ENCODE peak calls at places on chromosomes 12 and 14, in five cellular contexts. One of them, this sample, is unnamed.

GRCh38 chr12:124098101-124098757 is 125.2 kb downstream of the ZNF664 start:
- DNase-seq in mesenchymal stem cell: no peak
- DNase-seq in neuronal stem cell: no peak
- DNase-seq in H1: no peak
- DNase-seq in H9: no peak
- DNase-seq in this sample: no peak

GRCh38 chr12:128052777-128053176 is 214.2 kb upstream of the TMEM132C start:
- DNase-seq in mesenchymal stem cell: no peak
- DNase-seq in neuronal stem cell: no peak
- DNase-seq in H1: no peak
- DNase-seq in H9: no peak
- DNase-seq in this sample: no peak

GRCh38 chr14:89242871-89243270 is 174.2 kb downstream of the FOXN3 start:
- DNase-seq in mesenchymal stem cell: no peak
- DNase-seq in neuronal stem cell: no peak
- DNase-seq in H1: no peak
- DNase-seq in H9: no peak
- DNase-seq in this sample: no peak

GRCh38 chr12:118773956-118774723 is 207.2 kb upstream of the SRRM4 start:
- DNase-seq in mesenchymal stem cell: no peak
- DNase-seq in neuronal stem cell: peak
- DNase-seq in H1: peak
- DNase-seq in H9: peak
- DNase-seq in this sample: no peak

GRCh38 chr14:28756896-28757570 is 9.6 kb upstream of the FOXG1 start:
- DNase-seq in mesenchymal stem cell: peak
- DNase-seq in neuronal stem cell: no peak
- DNase-seq in H1: peak
- DNase-seq in H9: peak
- DNase-seq in this sample: peak

GRCh38 chr12:94590428-94590827 is 59.9 kb downstream of the TMCC3 start:
- DNase-seq in mesenchymal stem cell: no peak
- DNase-seq in neuronal stem cell: no peak
- DNase-seq in H1: peak
- DNase-seq in H9: no peak
- DNase-seq in this sample: peak

GRCh38 chr12:112107728-112108447 is 695 bp downstream of the NAA25 start:
- DNase-seq in mesenchymal stem cell: peak
- DNase-seq in neuronal stem cell: no peak
- DNase-seq in H1: no peak
- DNase-seq in H9: peak
- DNase-seq in this sample: peak

GRCh38 chr12:108629156-108629555 is 4.5 kb downstream of the SELPLG start:
- DNase-seq in mesenchymal stem cell: no peak
- DNase-seq in neuronal stem cell: no peak
- DNase-seq in H1: no peak
- DNase-seq in H9: no peak
- DNase-seq in this sample: no peak

GRCh38 chr12:89134213-89134770 is 218.0 kb downstream of the DUSP6 start:
- DNase-seq in mesenchymal stem cell: no peak
- DNase-seq in neuronal stem cell: no peak
- DNase-seq in H1: no peak
- DNase-seq in H9: no peak
- DNase-seq in this sample: no peak

GRCh38 chr14:55556929-55557623 is 22.9 kb upstream of the KTN1 start:
- DNase-seq in mesenchymal stem cell: peak
- DNase-seq in neuronal stem cell: no peak
- DNase-seq in H1: no peak
- DNase-seq in H9: no peak
- DNase-seq in this sample: peak

GRCh38 chr12:3168775-3169221 is 91.6 kb downstream of the TSPAN9 start:
- DNase-seq in mesenchymal stem cell: peak
- DNase-seq in neuronal stem cell: no peak
- DNase-seq in H1: no peak
- DNase-seq in H9: no peak
- DNase-seq in this sample: peak

GRCh38 chr14:67618617-67619063 is 1.1 kb upstream of the ARG2 start:
- DNase-seq in mesenchymal stem cell: peak
- DNase-seq in neuronal stem cell: peak
- DNase-seq in H1: no peak
- DNase-seq in H9: no peak
- DNase-seq in this sample: peak

GRCh38 chr14:77524536-77524935 is 25.9 kb upstream of the ISM2 start:
- DNase-seq in mesenchymal stem cell: peak
- DNase-seq in neuronal stem cell: no peak
- DNase-seq in H1: no peak
- DNase-seq in H9: no peak
- DNase-seq in this sample: peak

GRCh38 chr12:32483499-32483898 is 84.1 kb downstream of the FGD4 start:
- DNase-seq in mesenchymal stem cell: peak
- DNase-seq in neuronal stem cell: no peak
- DNase-seq in H1: no peak
- DNase-seq in H9: no peak
- DNase-seq in this sample: no peak

GRCh38 chr14:103737432-103738045 is 21.9 kb downstream of the ZFYVE21 start:
- DNase-seq in mesenchymal stem cell: no peak
- DNase-seq in neuronal stem cell: no peak
- DNase-seq in H1: no peak
- DNase-seq in H9: no peak
- DNase-seq in this sample: no peak

GRCh38 chr12:52089491-52089890 is 10.0 kb downstream of the SMIM41 start:
- DNase-seq in mesenchymal stem cell: no peak
- DNase-seq in neuronal stem cell: no peak
- DNase-seq in H1: no peak
- DNase-seq in H9: no peak
- DNase-seq in this sample: no peak

GRCh38 chr14:75281691-75282000 is 3.0 kb downstream of the FOS start:
- DNase-seq in mesenchymal stem cell: no peak
- DNase-seq in neuronal stem cell: no peak
- DNase-seq in H1: no peak
- DNase-seq in H9: no peak
- DNase-seq in this sample: no peak
- H3K27ac ChIP-seq in mesenchymal stem cell: no peak
- H3K27ac ChIP-seq in neuronal stem cell: no peak
- H3K27ac ChIP-seq in H1: no peak
- H3K27ac ChIP-seq in H9: no peak
- H3K27ac ChIP-seq in this sample: no peak

DNA sequence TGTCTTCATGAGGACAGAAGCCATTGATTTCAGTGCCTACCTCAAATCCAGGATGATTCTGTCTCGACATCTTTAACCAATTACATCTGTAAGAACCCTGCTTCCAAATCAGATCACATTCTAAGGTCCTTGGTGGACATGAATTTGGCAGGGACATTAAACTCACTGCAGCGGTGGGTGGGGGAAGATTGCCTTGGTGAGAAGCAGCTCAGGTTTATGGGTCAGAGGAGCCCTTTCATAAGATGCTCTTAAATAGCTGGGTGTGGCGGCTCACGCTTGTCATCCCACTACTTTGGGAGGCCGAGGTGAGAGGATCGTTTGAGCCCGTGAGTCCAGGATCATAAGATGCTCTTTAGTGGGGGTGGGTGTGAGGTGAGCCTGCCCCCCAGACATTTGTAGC is 42.9 kb downstream of the ELK3 start:
- DNase-seq in mesenchymal stem cell: no peak
- DNase-seq in neuronal stem cell: no peak
- DNase-seq in H1: no peak
- DNase-seq in H9: no peak
- DNase-seq in this sample: no peak
- H3K4ac ChIP-seq in mesenchymal stem cell: peak
- H3K4ac ChIP-seq in neuronal stem cell: no peak
- H3K4ac ChIP-seq in H1: no peak
- H3K4ac ChIP-seq in H9: no peak
- H3K4ac ChIP-seq in this sample: no peak

GRCh38 chr14:98949506-98950135 is 322.4 kb downstream of the BCL11B start:
- DNase-seq in mesenchymal stem cell: no peak
- DNase-seq in neuronal stem cell: no peak
- DNase-seq in H1: no peak
- DNase-seq in H9: no peak
- DNase-seq in this sample: no peak

GRCh38 chr14:98952595-98953325 is 319.2 kb downstream of the BCL11B start:
- DNase-seq in mesenchymal stem cell: no peak
- DNase-seq in neuronal stem cell: no peak
- DNase-seq in H1: no peak
- DNase-seq in H9: no peak
- DNase-seq in this sample: no peak

GRCh38 chr14:98950356-98950895 is 321.6 kb downstream of the BCL11B start:
- DNase-seq in mesenchymal stem cell: no peak
- DNase-seq in neuronal stem cell: no peak
- DNase-seq in H1: no peak
- DNase-seq in H9: no peak
- DNase-seq in this sample: no peak

GRCh38 chr14:98951521-98952152 is 320.4 kb downstream of the BCL11B start:
- DNase-seq in mesenchymal stem cell: no peak
- DNase-seq in neuronal stem cell: no peak
- DNase-seq in H1: no peak
- DNase-seq in H9: peak
- DNase-seq in this sample: no peak

DNA sequence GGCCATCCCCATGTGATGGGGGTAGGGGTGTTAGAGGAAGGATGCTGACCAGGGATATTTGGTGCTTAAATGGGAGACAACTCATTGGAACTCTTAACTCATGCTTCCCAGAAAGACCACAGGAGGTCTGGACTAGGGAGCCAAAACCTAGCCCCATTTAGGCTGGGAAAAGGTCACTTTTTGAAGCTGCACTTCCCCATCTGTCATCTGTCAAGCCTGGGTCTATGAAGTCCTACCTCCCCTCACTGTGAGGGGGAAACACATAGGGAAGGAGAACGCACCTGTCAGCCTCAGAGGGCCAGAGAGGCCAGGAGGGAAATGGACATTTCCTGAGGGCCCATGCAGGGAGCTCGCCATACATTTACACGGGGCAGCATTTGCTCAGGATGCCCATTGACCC is 321.0 kb downstream of the BCL11B start:
- DNase-seq in mesenchymal stem cell: no peak
- DNase-seq in neuronal stem cell: no peak
- DNase-seq in H1: no peak
- DNase-seq in H9: no peak
- DNase-seq in this sample: no peak
- H2BK12ac ChIP-seq in mesenchymal stem cell: no peak
- H2BK12ac ChIP-seq in neuronal stem cell: no peak
- H2BK12ac ChIP-seq in H1: no peak
- H2BK12ac ChIP-seq in H9: no peak
- H2BK12ac ChIP-seq in this sample: no peak

DNA sequence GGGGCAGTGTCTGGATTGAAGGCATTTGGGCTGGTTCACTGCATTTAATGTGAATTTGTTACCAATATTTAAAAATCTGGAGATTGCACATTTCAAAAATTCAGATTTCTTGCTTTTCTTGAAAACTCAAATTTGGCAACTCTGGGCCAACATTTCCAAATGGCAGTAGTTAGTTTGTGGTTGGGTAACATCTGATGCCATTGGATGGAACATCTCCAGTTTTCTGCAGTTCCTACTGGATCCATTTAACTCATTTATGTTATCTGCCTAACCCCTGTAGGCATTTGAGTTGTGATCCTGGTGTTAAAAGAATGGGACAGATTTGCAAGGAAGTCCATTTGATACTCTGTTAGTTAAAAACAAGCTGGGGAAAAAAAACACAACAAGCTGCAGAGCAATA is 7.8 kb downstream of the EIF2B2 start:
- DNase-seq in mesenchymal stem cell: no peak
- DNase-seq in neuronal stem cell: no peak
- DNase-seq in H1: no peak
- DNase-seq in H9: no peak
- DNase-seq in this sample: no peak
- H3K27ac ChIP-seq in mesenchymal stem cell: no peak
- H3K27ac ChIP-seq in neuronal stem cell: no peak
- H3K27ac ChIP-seq in H1: no peak
- H3K27ac ChIP-seq in H9: no peak
- H3K27ac ChIP-seq in this sample: no peak

GRCh38 chr14:53947452-53948180 is 9.0 kb downstream of the BMP4 start:
- DNase-seq in mesenchymal stem cell: peak
- DNase-seq in neuronal stem cell: no peak
- DNase-seq in H1: no peak
- DNase-seq in H9: no peak
- DNase-seq in this sample: peak
- H3K4ac ChIP-seq in mesenchymal stem cell: no peak
- H3K4ac ChIP-seq in neuronal stem cell: no peak
- H3K4ac ChIP-seq in H1: no peak
- H3K4ac ChIP-seq in H9: no peak
- H3K4ac ChIP-seq in this sample: no peak

DNA sequence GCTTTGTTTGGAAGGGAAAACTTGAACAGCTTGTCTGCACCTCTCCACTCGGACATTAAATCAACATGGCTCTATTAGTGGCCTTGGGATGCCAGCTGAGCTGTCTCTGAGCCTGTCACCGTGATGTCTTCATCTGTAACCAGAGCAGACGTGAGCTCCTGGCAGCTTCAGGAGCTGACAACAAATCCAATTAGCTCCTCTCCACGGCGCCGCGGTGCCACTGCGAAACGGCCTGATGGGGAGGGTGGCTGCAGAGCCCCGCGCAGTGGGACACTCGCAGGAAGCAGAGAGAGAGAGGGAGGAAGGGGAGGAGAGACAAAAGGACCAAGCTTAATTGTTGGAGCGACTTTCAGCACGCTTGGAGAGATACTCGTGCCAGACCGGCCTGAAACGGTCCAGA is 112.3 kb downstream of the PAPOLA start:
- DNase-seq in mesenchymal stem cell: no peak
- DNase-seq in neuronal stem cell: no peak
- DNase-seq in H1: no peak
- DNase-seq in H9: no peak
- DNase-seq in this sample: no peak
- H2BK12ac ChIP-seq in mesenchymal stem cell: no peak
- H2BK12ac ChIP-seq in neuronal stem cell: no peak
- H2BK12ac ChIP-seq in H1: no peak
- H2BK12ac ChIP-seq in H9: no peak
- H2BK12ac ChIP-seq in this sample: no peak

GRCh38 chr12:122960193-122960569 is 6.1 kb downstream of the ABCB9 start:
- DNase-seq in mesenchymal stem cell: no peak
- DNase-seq in neuronal stem cell: no peak
- DNase-seq in H1: no peak
- DNase-seq in H9: no peak
- DNase-seq in this sample: no peak

GRCh38 chr12:122964439-122965257 is 1.6 kb downstream of the ABCB9 start:
- DNase-seq in mesenchymal stem cell: no peak
- DNase-seq in neuronal stem cell: no peak
- DNase-seq in H1: no peak
- DNase-seq in H9: no peak
- DNase-seq in this sample: peak

GRCh38 chr12:122963928-122964240 is 2.4 kb downstream of the ABCB9 start:
- DNase-seq in mesenchymal stem cell: no peak
- DNase-seq in neuronal stem cell: no peak
- DNase-seq in H1: no peak
- DNase-seq in H9: peak
- DNase-seq in this sample: no peak

GRCh38 chr12:122959566-122960192 is 6.6 kb downstream of the ABCB9 start:
- DNase-seq in mesenchymal stem cell: no peak
- DNase-seq in neuronal stem cell: no peak
- DNase-seq in H1: no peak
- DNase-seq in H9: no peak
- DNase-seq in this sample: no peak

GRCh38 chr12:122961551-122962329 is 4.5 kb downstream of the ABCB9 start:
- DNase-seq in mesenchymal stem cell: no peak
- DNase-seq in neuronal stem cell: no peak
- DNase-seq in H1: no peak
- DNase-seq in H9: no peak
- DNase-seq in this sample: no peak
- H3K27ac ChIP-seq in mesenchymal stem cell: no peak
- H3K27ac ChIP-seq in neuronal stem cell: no peak
- H3K27ac ChIP-seq in H1: no peak
- H3K27ac ChIP-seq in H9: no peak
- H3K27ac ChIP-seq in this sample: no peak